ENCODE peak calls at places on chromosome 9, in ten cellular contexts. G is COR-L47; I is type B pancreatic cell; X is NCI-H510A; W is activated naive CD8-positive, alpha-beta T cell treated with anti-CD3 and anti-CD28 coated beads, Interleukin-2, amount 50 U/mL, for 16 hours; F is T-helper 1 cell; Z is NCI-H1092 treated with DMSO at 0.1 percent for 48 hours; H is cardiac muscle cell; K is K562; T is HCT116. S is an unnamed sample.

GRCh38 chr9:1047605-1048235 is 2.4 kb upstream of the DMRT2 start:
- DNase-seq in G (no peak), I (no peak), X (no peak), W (no peak), F (no peak), Z (no peak), H (no peak), K (no peak), T (no peak), S (no peak)

GRCh38 chr9:94801685-94802084 is 75.2 kb downstream of the AOPEP start:
- DNase-seq in G (no peak), I (no peak), X (no peak), W (no peak), F (no peak), Z (no peak), H (no peak), K (no peak), T (no peak), S (no peak)

GRCh38 chr9:35570709-35571108 is 34.4 kb upstream of the TESK1 start:
- DNase-seq in G (no peak), I (no peak), X (no peak), W (no peak), F (no peak), Z (no peak), H (no peak), K (no peak), T (no peak), S (no peak)

GRCh38 chr9:129383005-129383414 is 204.9 kb upstream of the IER5L start:
- DNase-seq in G (peak; percentile 36), I (no peak), X (peak; percentile 84), W (no peak), F (no peak), Z (peak; percentile 32), H (peak; percentile 7), K (no peak), T (peak; percentile 39), S (no peak)

GRCh38 chr9:90007516-90008430 is 403.0 kb downstream of the GADD45G start:
- DNase-seq in G (no peak), I (no peak), X (no peak), W (no peak), F (no peak), Z (no peak), H (peak; percentile 71), K (no peak), T (no peak), S (no peak)

GRCh38 chr9:18623201-18623600 is 149.2 kb downstream of the ADAMTSL1 start:
- DNase-seq in G (no peak), I (no peak), X (no peak), W (no peak), F (no peak), Z (no peak), H (no peak), K (no peak), T (no peak), S (no peak)

GRCh38 chr9:136194540-136194939 is 10.4 kb downstream of the LHX3 start:
- DNase-seq in G (no peak), I (no peak), X (no peak), W (no peak), F (no peak), Z (no peak), H (no peak), K (no peak), T (no peak), S (no peak)

GRCh38 chr9:88173378-88173999 is 35.2 kb upstream of the SPATA31C2 start:
- DNase-seq in G (peak; percentile 59), I (no peak), X (no peak), W (peak; percentile 27), F (no peak), Z (peak; percentile 52), H (peak; percentile 85), K (peak; percentile 76), T (peak; percentile 81), S (peak; percentile 16)

GRCh38 chr9:120770923-120771322 is 22.3 kb downstream of the FBXW2 start:
- DNase-seq in G (no peak), I (no peak), X (no peak), W (no peak), F (no peak), Z (no peak), H (no peak), K (no peak), T (no peak), S (no peak)

GRCh38 chr9:2356391-2356790 is 265.2 kb upstream of the VLDLR start:
- DNase-seq in G (no peak), I (no peak), X (no peak), W (no peak), F (no peak), Z (no peak), H (peak; percentile 23), K (no peak), T (no peak), S (no peak)

GRCh38 chr9:136341042-136341655 is 13.8 kb downstream of the GPSM1 start:
- DNase-seq in G (no peak), I (no peak), X (no peak), W (no peak), F (no peak), Z (no peak), H (no peak), K (no peak), T (no peak), S (no peak)

GRCh38 chr9:123432331-123433236 is 76.6 kb downstream of the CRB2 start:
- DNase-seq in G (no peak), I (no peak), X (no peak), W (no peak), F (no peak), Z (no peak), H (no peak), K (no peak), T (no peak), S (no peak)

GRCh38 chr9:92187390-92187789 is 72.2 kb upstream of the SPTLC1 start:
- DNase-seq in G (no peak), I (no peak), X (no peak), W (no peak), F (no peak), Z (no peak), H (no peak), K (no peak), T (no peak), S (no peak)

GRCh38 chr9:650362-650761 is 191.1 kb upstream of the DMRT1 start:
- DNase-seq in G (no peak), I (no peak), X (no peak), W (no peak), F (no peak), Z (no peak), H (no peak), K (no peak), T (no peak), S (no peak)

GRCh38 chr9:127022913-127023665 is 99.3 kb downstream of the ANGPTL2 start:
- DNase-seq in G (no peak), I (no peak), X (no peak), W (no peak), F (no peak), Z (no peak), H (peak; percentile 17), K (no peak), T (no peak), S (no peak)

GRCh38 chr9:133492061-133493021 is 13.4 kb upstream of the SLC2A6 start:
- DNase-seq in G (no peak), I (no peak), X (no peak), W (no peak), F (no peak), Z (no peak), H (no peak), K (no peak), T (no peak), S (no peak)

GRCh38 chr9:89712285-89712684 is 107.5 kb downstream of the GADD45G start:
- DNase-seq in G (no peak), I (no peak), X (no peak), W (no peak), F (no peak), Z (no peak), H (no peak), K (no peak), T (no peak), S (no peak)

GRCh38 chr9:91359734-91360470 is 1.8 kb downstream of the AUH start:
- DNase-seq in G (no peak), I (no peak), X (no peak), W (no peak), F (no peak), Z (no peak), H (no peak), K (peak; percentile 19), T (no peak), S (no peak)

GRCh38 chr9:135659252-135659651 is 3.9 kb upstream of the LCN9 start:
- DNase-seq in G (no peak), I (no peak), X (no peak), W (no peak), F (no peak), Z (no peak), H (no peak), K (no peak), T (no peak), S (no peak)

GRCh38 chr9:88501086-88501485 is 33.9 kb upstream of the NXNL2 start:
- DNase-seq in G (no peak), I (no peak), X (no peak), W (no peak), F (no peak), Z (no peak), H (no peak), K (no peak), T (no peak), S (no peak)

GRCh38 chr9:97853844-97854695 is 1.0 kb downstream of the FOXE1 start:
- DNase-seq in G (peak; percentile 77), I (no peak), X (peak; percentile 48), W (no peak), F (no peak), Z (peak; percentile 80), H (peak; percentile 39), K (no peak), T (no peak), S (no peak)

GRCh38 chr9:36893911-36894310 is 140.2 kb downstream of the PAX5 start:
- DNase-seq in G (no peak), I (no peak), X (no peak), W (no peak), F (no peak), Z (peak; percentile 74), H (no peak), K (no peak), T (no peak), S (no peak)

GRCh38 chr9:4027616-4028015 is 272.3 kb downstream of the GLIS3 start:
- DNase-seq in G (no peak), I (no peak), X (no peak), W (no peak), F (no peak), Z (no peak), H (no peak), K (no peak), T (no peak), S (no peak)

GRCh38 chr9:16701347-16701746 is 169.1 kb downstream of the BNC2 start:
- DNase-seq in G (no peak), I (no peak), X (no peak), W (no peak), F (no peak), Z (no peak), H (no peak), K (no peak), T (no peak), S (no peak)

GRCh38 chr9:87498046-87498815 is 564 bp downstream of the DAPK1 start:
- DNase-seq in G (no peak), I (peak; percentile 81), X (peak; percentile 12), W (no peak), F (no peak), Z (peak; percentile 60), H (peak; percentile 63), K (peak; percentile 49), T (no peak), S (no peak)

GRCh38 chr9:110623462-110624025 is 44.0 kb upstream of the SVEP1 start:
- DNase-seq in G (peak; percentile 38), I (no peak), X (peak; percentile 14), W (no peak), F (no peak), Z (peak; percentile 77), H (peak; percentile 74), K (peak; percentile 59), T (peak; percentile 66), S (no peak)

GRCh38 chr9:73239868-73240267 is 88.2 kb downstream of the ANXA1 start:
- DNase-seq in G (peak; percentile 68), I (no peak), X (no peak), W (no peak), F (no peak), Z (no peak), H (peak; percentile 25), K (no peak), T (no peak), S (no peak)

GRCh38 chr9:109031241-109031640 is 17.9 kb upstream of the CTNNAL1 start:
- DNase-seq in G (no peak), I (no peak), X (no peak), W (no peak), F (no peak), Z (no peak), H (peak; percentile 51), K (no peak), T (no peak), S (no peak)